ENCODE peak calls at places on chromosomes 16 and 17, in five cellular contexts. One of them, this sample, is unnamed.

GRCh38 chr16:10647264-10647720 is 47.4 kb downstream of the TEKT5 start:
- DNase-seq in B cell: no peak
- DNase-seq in fibroblast of pulmonary artery: no peak
- DNase-seq in suprapubic skin: no peak
- DNase-seq in HFF-Myc: no peak
- DNase-seq in this sample: no peak

GRCh38 chr17:68184816-68185436 is 62.9 kb upstream of the AMZ2 start:
- DNase-seq in B cell: peak; percentile 64
- DNase-seq in fibroblast of pulmonary artery: no peak
- DNase-seq in suprapubic skin: no peak
- DNase-seq in HFF-Myc: no peak
- DNase-seq in this sample: no peak

GRCh38 chr16:66890796-66891195 is 10.5 kb downstream of the PDP2 start:
- DNase-seq in B cell: no peak
- DNase-seq in fibroblast of pulmonary artery: no peak
- DNase-seq in suprapubic skin: no peak
- DNase-seq in HFF-Myc: no peak
- DNase-seq in this sample: no peak

GRCh38 chr17:16106161-16106891 is 106.7 kb downstream of the TTC19 start:
- DNase-seq in B cell: no peak
- DNase-seq in fibroblast of pulmonary artery: peak; percentile 81
- DNase-seq in suprapubic skin: no peak
- DNase-seq in HFF-Myc: no peak
- DNase-seq in this sample: peak; percentile 34

GRCh38 chr17:5584971-5585794 is 874 bp upstream of the NLRP1 start:
- DNase-seq in B cell: no peak
- DNase-seq in fibroblast of pulmonary artery: peak; percentile 77
- DNase-seq in suprapubic skin: no peak
- DNase-seq in HFF-Myc: peak; percentile 39
- DNase-seq in this sample: no peak

GRCh38 chr17:60743812-60744211 is 66.2 kb downstream of the BCAS3 start:
- DNase-seq in B cell: no peak
- DNase-seq in fibroblast of pulmonary artery: peak; percentile 65
- DNase-seq in suprapubic skin: no peak
- DNase-seq in HFF-Myc: peak; percentile 3
- DNase-seq in this sample: peak; percentile 6

GRCh38 chr16:86821933-86822332 is 243.6 kb downstream of the FOXL1 start:
- DNase-seq in B cell: no peak
- DNase-seq in fibroblast of pulmonary artery: no peak
- DNase-seq in suprapubic skin: no peak
- DNase-seq in HFF-Myc: no peak
- DNase-seq in this sample: no peak

GRCh38 chr17:4733073-4733531 is 1.9 kb downstream of the MED11 start:
- DNase-seq in B cell: peak; percentile 83
- DNase-seq in fibroblast of pulmonary artery: no peak
- DNase-seq in suprapubic skin: no peak
- DNase-seq in HFF-Myc: no peak
- DNase-seq in this sample: peak; percentile 17

GRCh38 chr17:40377832-40378231 is 13.3 kb upstream of the GJD3 start:
- DNase-seq in B cell: no peak
- DNase-seq in fibroblast of pulmonary artery: no peak
- DNase-seq in suprapubic skin: no peak
- DNase-seq in HFF-Myc: no peak
- DNase-seq in this sample: no peak

GRCh38 chr16:48384305-48384981 is 770 bp downstream of the SIAH1 start:
- DNase-seq in B cell: no peak
- DNase-seq in fibroblast of pulmonary artery: peak; percentile 66
- DNase-seq in suprapubic skin: no peak
- DNase-seq in HFF-Myc: no peak
- DNase-seq in this sample: peak; percentile 81

GRCh38 chr17:1039511-1040215 is 42.7 kb downstream of the TIMM22 start:
- DNase-seq in B cell: no peak
- DNase-seq in fibroblast of pulmonary artery: peak; percentile 22
- DNase-seq in suprapubic skin: peak; percentile 87
- DNase-seq in HFF-Myc: no peak
- DNase-seq in this sample: no peak

GRCh38 chr16:47413041-47413440 is 47.8 kb downstream of the ITFG1 start:
- DNase-seq in B cell: no peak
- DNase-seq in fibroblast of pulmonary artery: no peak
- DNase-seq in suprapubic skin: no peak
- DNase-seq in HFF-Myc: no peak
- DNase-seq in this sample: no peak

GRCh38 chr16:66515543-66516171 is 34.3 kb downstream of the TK2 start:
- DNase-seq in B cell: no peak
- DNase-seq in fibroblast of pulmonary artery: peak; percentile 77
- DNase-seq in suprapubic skin: no peak
- DNase-seq in HFF-Myc: no peak
- DNase-seq in this sample: peak; percentile 34

GRCh38 chr16:72969812-72970211 is 78.1 kb downstream of the ZFHX3 start:
- DNase-seq in B cell: no peak
- DNase-seq in fibroblast of pulmonary artery: no peak
- DNase-seq in suprapubic skin: no peak
- DNase-seq in HFF-Myc: no peak
- DNase-seq in this sample: no peak

GRCh38 chr17:61849674-61850073 is 13.7 kb downstream of the BRIP1 start:
- DNase-seq in B cell: no peak
- DNase-seq in fibroblast of pulmonary artery: peak; percentile 33
- DNase-seq in suprapubic skin: no peak
- DNase-seq in HFF-Myc: no peak
- DNase-seq in this sample: no peak

GRCh38 chr17:53335443-53335842 is 487.3 kb upstream of the KIF2B start:
- DNase-seq in B cell: no peak
- DNase-seq in fibroblast of pulmonary artery: no peak
- DNase-seq in suprapubic skin: no peak
- DNase-seq in HFF-Myc: no peak
- DNase-seq in this sample: no peak

GRCh38 chr16:24700549-24701392 is 28.7 kb upstream of the TNRC6A start:
- DNase-seq in B cell: no peak
- DNase-seq in fibroblast of pulmonary artery: peak; percentile 97
- DNase-seq in suprapubic skin: peak; percentile 76
- DNase-seq in HFF-Myc: peak; percentile 99
- DNase-seq in this sample: peak; percentile 65

GRCh38 chr16:75750516-75750915 is 24.2 kb upstream of the CPHXL start:
- DNase-seq in B cell: no peak
- DNase-seq in fibroblast of pulmonary artery: no peak
- DNase-seq in suprapubic skin: no peak
- DNase-seq in HFF-Myc: no peak
- DNase-seq in this sample: peak; percentile 60

GRCh38 chr17:38663964-38664644 is 10.7 kb downstream of the EPOP start:
- DNase-seq in B cell: no peak
- DNase-seq in fibroblast of pulmonary artery: no peak
- DNase-seq in suprapubic skin: no peak
- DNase-seq in HFF-Myc: no peak
- DNase-seq in this sample: no peak

GRCh38 chr17:38669520-38669919 is 5.2 kb downstream of the EPOP start:
- DNase-seq in B cell: no peak
- DNase-seq in fibroblast of pulmonary artery: no peak
- DNase-seq in suprapubic skin: no peak
- DNase-seq in HFF-Myc: no peak
- DNase-seq in this sample: no peak

GRCh38 chr17:38671939-38672720 is 2.6 kb downstream of the EPOP start:
- DNase-seq in B cell: no peak
- DNase-seq in fibroblast of pulmonary artery: no peak
- DNase-seq in suprapubic skin: no peak
- DNase-seq in HFF-Myc: no peak
- DNase-seq in this sample: no peak

GRCh38 chr17:38667099-38667786 is 7.5 kb downstream of the EPOP start:
- DNase-seq in B cell: peak; percentile 69
- DNase-seq in fibroblast of pulmonary artery: peak; percentile 81
- DNase-seq in suprapubic skin: peak; percentile 67
- DNase-seq in HFF-Myc: peak; percentile 35
- DNase-seq in this sample: peak; percentile 86

DNA sequence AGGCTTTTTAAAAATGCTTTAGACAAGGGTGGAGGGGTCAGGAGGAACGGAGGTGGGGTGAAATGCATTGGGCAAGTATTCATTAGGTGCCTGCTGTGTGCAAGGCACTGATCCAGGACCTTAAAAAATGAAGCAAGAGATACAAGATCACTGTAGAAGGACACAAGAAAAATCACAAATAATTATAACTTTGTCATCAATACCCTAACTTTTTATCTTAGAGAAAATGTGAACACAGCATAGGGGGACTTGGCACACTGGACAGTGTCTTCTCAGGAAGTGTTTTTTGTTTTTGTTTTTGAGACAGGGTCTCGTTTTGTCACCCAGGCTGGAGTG is 7.0 kb downstream of the EPOP start:
- DNase-seq in B cell: no peak
- DNase-seq in fibroblast of pulmonary artery: no peak
- DNase-seq in suprapubic skin: no peak
- DNase-seq in HFF-Myc: no peak
- DNase-seq in this sample: no peak
- TF ChIP-seq CTCF in B cell: peak; percentile 37
- TF ChIP-seq CTCF in fibroblast of pulmonary artery: no peak
- TF ChIP-seq CTCF in suprapubic skin: no peak
- TF ChIP-seq CTCF in HFF-Myc: no peak
- TF ChIP-seq CTCF in this sample: no peak

GRCh38 chr17:75289832-75290337 is 652 bp upstream of the SLC25A19 start:
- DNase-seq in B cell: peak; percentile 88
- DNase-seq in fibroblast of pulmonary artery: peak; percentile 70
- DNase-seq in suprapubic skin: no peak
- DNase-seq in HFF-Myc: no peak
- DNase-seq in this sample: peak; percentile 62
- TF ChIP-seq CTCF in B cell: peak; percentile 78
- TF ChIP-seq CTCF in fibroblast of pulmonary artery: peak; percentile 22
- TF ChIP-seq CTCF in suprapubic skin: no peak
- TF ChIP-seq CTCF in HFF-Myc: no peak
- TF ChIP-seq CTCF in this sample: peak; percentile 44

GRCh38 chr16:12215302-12216105 is 239.0 kb downstream of the SNX29 start:
- DNase-seq in B cell: no peak
- DNase-seq in fibroblast of pulmonary artery: no peak
- DNase-seq in suprapubic skin: no peak
- DNase-seq in HFF-Myc: no peak
- DNase-seq in this sample: no peak
- TF ChIP-seq CTCF in B cell: no peak
- TF ChIP-seq CTCF in fibroblast of pulmonary artery: peak; percentile 17
- TF ChIP-seq CTCF in suprapubic skin: no peak
- TF ChIP-seq CTCF in HFF-Myc: peak; percentile 46
- TF ChIP-seq CTCF in this sample: peak; percentile 13

DNA sequence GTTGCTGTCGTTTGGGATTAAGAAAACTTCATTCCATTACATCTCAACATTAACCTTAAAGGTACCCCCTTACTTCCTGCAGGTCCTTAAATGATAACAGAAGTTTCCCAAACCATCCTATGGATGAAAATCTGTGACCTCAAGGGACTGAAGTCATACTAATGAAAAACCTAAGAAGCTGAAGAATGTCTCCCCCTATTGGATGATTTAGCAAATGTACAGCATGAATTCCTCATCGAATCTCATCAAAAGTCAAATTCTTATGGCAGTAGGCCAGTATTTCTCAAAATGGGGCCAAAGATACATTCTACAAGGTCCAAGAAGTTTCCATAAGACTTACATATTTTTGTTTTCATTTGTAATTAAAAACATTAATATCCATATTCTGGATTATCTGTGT is 13.5 kb downstream of the SCO1 start:
- DNase-seq in B cell: no peak
- DNase-seq in fibroblast of pulmonary artery: peak; percentile 59
- DNase-seq in suprapubic skin: no peak
- DNase-seq in HFF-Myc: no peak
- DNase-seq in this sample: no peak
- TF ChIP-seq CTCF in B cell: peak; percentile 67
- TF ChIP-seq CTCF in fibroblast of pulmonary artery: peak; percentile 53
- TF ChIP-seq CTCF in suprapubic skin: no peak
- TF ChIP-seq CTCF in HFF-Myc: peak; percentile 41
- TF ChIP-seq CTCF in this sample: peak; percentile 35

This sample was measured in hepatocyte.